ENCODE peak calls at places on chromosomes 6 and 20, in four cellular contexts. N is Panc1, Q is SK-N-SH, A is prostate gland. G is an unnamed sample.
A peak's percentile ranks its signal among the peaks of the same experiment; 100 is the strongest.

GRCh38 chr20:8144282-8145245 is 12.5 kb downstream of the PLCB1 start:
- DNase-seq in Q (no peak), N (no peak), A (no peak), G (no peak)

GRCh38 chr6:41737591-41738130 is 2.3 kb upstream of the TFEB start:
- DNase-seq in A (no peak), N (no peak), Q (no peak), G (no peak)

GRCh38 chr6:136547336-136547735 is 2.9 kb downstream of the MAP7 start:
- DNase-seq in Q (peak; percentile 61), N (peak; percentile 54), A (no peak), G (no peak)

GRCh38 chr6:114997813-114998292 is 655.0 kb upstream of the HS3ST5 start:
- DNase-seq in Q (no peak), A (no peak), N (no peak), G (no peak)

GRCh38 chr6:87672641-87673040 is 29.4 kb downstream of the AKIRIN2 start:
- DNase-seq in Q (no peak), N (no peak), A (no peak), G (no peak)

GRCh38 chr20:34268851-34269668 is 27.8 kb downstream of the ASIP start:
- DNase-seq in A (peak; percentile 15), Q (no peak), N (no peak), G (no peak)

GRCh38 chr6:53794073-53794719 is 609 bp upstream of the LRRC1 start:
- DNase-seq in N (peak; percentile 61), A (peak; percentile 72), Q (peak; percentile 55), G (no peak)

GRCh38 chr6:16922282-16922681 is 161.0 kb upstream of the ATXN1 start:
- DNase-seq in N (no peak), A (no peak), Q (no peak), G (no peak)

GRCh38 chr6:1396952-1397868 is 7.8 kb downstream of the FOXF2 start:
- DNase-seq in N (peak; percentile 61), A (peak; percentile 66), Q (peak; percentile 81), G (no peak)

GRCh38 chr6:130934848-130935585 is 107.8 kb downstream of the SMLR1 start:
- DNase-seq in A (no peak), Q (no peak), N (no peak), G (no peak)

GRCh38 chr6:62711750-62712149 is 425.7 kb upstream of the KHDRBS2 start:
- DNase-seq in Q (no peak), N (no peak), A (no peak), G (no peak)

GRCh38 chr20:41475507-41475906 is 108.9 kb upstream of the EMILIN3 start:
- DNase-seq in Q (no peak), N (no peak), A (no peak), G (no peak)

GRCh38 chr6:63245420-63245819 is 34.2 kb downstream of the FKBP1C start:
- DNase-seq in A (no peak), N (no peak), Q (no peak), G (no peak)

GRCh38 chr20:25301357-25301920 is 53.6 kb downstream of the PYGB start:
- DNase-seq in A (no peak), N (no peak), Q (no peak), G (no peak)

GRCh38 chr6:36760685-36761435 is 63.2 kb downstream of the RAB44 start:
- DNase-seq in A (no peak), Q (no peak), N (no peak), G (no peak)

GRCh38 chr6:48755315-48755714 is 644.3 kb upstream of the PTCHD4 start:
- DNase-seq in N (no peak), Q (no peak), A (no peak), G (no peak)

GRCh38 chr20:36251426-36251825 is 15.1 kb downstream of the AAR2 start:
- DNase-seq in A (no peak), N (no peak), Q (no peak), G (no peak)

GRCh38 chr6:97440590-97441176 is 157.7 kb upstream of the MMS22L start:
- DNase-seq in N (peak; percentile 12), A (no peak), Q (peak; percentile 60), G (no peak)

GRCh38 chr6:89146748-89147715 is 1.2 kb downstream of the PM20D2 start:
- DNase-seq in A (peak; percentile 38), Q (no peak), N (no peak), G (no peak)

GRCh38 chr6:156933201-156934053 is 156.2 kb downstream of the ARID1B start:
- DNase-seq in A (peak; percentile 65), N (no peak), Q (no peak), G (no peak)

GRCh38 chr6:132465530-132466485 is 47.1 kb downstream of the STX7 start:
- DNase-seq in A (no peak), Q (no peak), N (no peak), G (no peak)

GRCh38 chr6:105346052-105346451 is 56.8 kb downstream of the PREP start:
- DNase-seq in A (no peak), Q (no peak), N (no peak), G (no peak)

GRCh38 chr20:45861157-45862075 is 4.0 kb downstream of the ZSWIM3 start:
- DNase-seq in Q (no peak), N (no peak), A (no peak), G (no peak)

GRCh38 chr6:105993769-105994521 is 92.2 kb upstream of the PRDM1 start:
- DNase-seq in A (no peak), N (no peak), Q (peak; percentile 41), G (no peak)

GRCh38 chr6:125636671-125637070 is 112.8 kb upstream of the HEY2 start:
- DNase-seq in Q (no peak), A (no peak), N (no peak), G (no peak)

GRCh38 chr6:8944548-8944947 is 509.2 kb upstream of the SLC35B3 start:
- DNase-seq in A (no peak), Q (no peak), N (no peak), G (no peak)

GRCh38 chr20:36666181-36666740 is 20.3 kb upstream of the SLA2 start:
- DNase-seq in N (no peak), Q (no peak), A (no peak), G (no peak)

GRCh38 chr6:30781697-30782424 is 37.5 kb upstream of the IER3 start:
- DNase-seq in A (peak; percentile 81), N (peak; percentile 98), Q (peak; percentile 86), G (no peak)

GRCh38 chr20:4812216-4812615 is 90.5 kb downstream of the PRND start:
- DNase-seq in Q (no peak), A (no peak), N (no peak), G (no peak)

GRCh38 chr20:5642155-5642981 is 107.8 kb upstream of the SHLD1 start:
- DNase-seq in Q (no peak), N (no peak), A (peak; percentile 38), G (no peak)

GRCh38 chr6:125810435-125810834 is 19.7 kb downstream of the NCOA7 start:
- DNase-seq in N (no peak), Q (no peak), A (no peak), G (no peak)

GRCh38 chr20:50029697-50030428 is 47.1 kb downstream of the SNAI1 start:
- DNase-seq in N (no peak), A (no peak), Q (peak; percentile 60), G (no peak)

GRCh38 chr6:36546664-36546957 is 668 bp downstream of the STK38 start:
- DNase-seq in Q (no peak), A (no peak), N (no peak), G (no peak)

GRCh38 chr6:39958947-39959346 is 24.7 kb upstream of the MOCS1 start:
- DNase-seq in N (no peak), Q (no peak), A (no peak), G (no peak)

GRCh38 chr6:157099912-157100593 is 223.3 kb downstream of the TMEM242 start:
- DNase-seq in Q (no peak), N (no peak), A (no peak), G (no peak)

GRCh38 chr6:10230533-10230932 is 184.3 kb downstream of the TFAP2A start:
- DNase-seq in Q (no peak), N (no peak), A (no peak), G (no peak)

GRCh38 chr20:49420292-49420691 is 62.2 kb downstream of the KCNB1 start:
- DNase-seq in A (peak; percentile 58), Q (no peak), N (no peak), G (no peak)

GRCh38 chr6:150236544-150236943 is 93.7 kb downstream of the PPP1R14C start:
- DNase-seq in A (no peak), N (no peak), Q (no peak), G (no peak)

GRCh38 chr20:38673261-38673660 is 51.0 kb upstream of the SLC32A1 start:
- DNase-seq in A (no peak), N (no peak), Q (no peak), G (no peak)
- H3K4me3 ChIP-seq in A (no peak overlapping the region), N (no peak overlapping the region), Q (peak overlapping the region; percentile 76), G (no peak overlapping the region)

DNA sequence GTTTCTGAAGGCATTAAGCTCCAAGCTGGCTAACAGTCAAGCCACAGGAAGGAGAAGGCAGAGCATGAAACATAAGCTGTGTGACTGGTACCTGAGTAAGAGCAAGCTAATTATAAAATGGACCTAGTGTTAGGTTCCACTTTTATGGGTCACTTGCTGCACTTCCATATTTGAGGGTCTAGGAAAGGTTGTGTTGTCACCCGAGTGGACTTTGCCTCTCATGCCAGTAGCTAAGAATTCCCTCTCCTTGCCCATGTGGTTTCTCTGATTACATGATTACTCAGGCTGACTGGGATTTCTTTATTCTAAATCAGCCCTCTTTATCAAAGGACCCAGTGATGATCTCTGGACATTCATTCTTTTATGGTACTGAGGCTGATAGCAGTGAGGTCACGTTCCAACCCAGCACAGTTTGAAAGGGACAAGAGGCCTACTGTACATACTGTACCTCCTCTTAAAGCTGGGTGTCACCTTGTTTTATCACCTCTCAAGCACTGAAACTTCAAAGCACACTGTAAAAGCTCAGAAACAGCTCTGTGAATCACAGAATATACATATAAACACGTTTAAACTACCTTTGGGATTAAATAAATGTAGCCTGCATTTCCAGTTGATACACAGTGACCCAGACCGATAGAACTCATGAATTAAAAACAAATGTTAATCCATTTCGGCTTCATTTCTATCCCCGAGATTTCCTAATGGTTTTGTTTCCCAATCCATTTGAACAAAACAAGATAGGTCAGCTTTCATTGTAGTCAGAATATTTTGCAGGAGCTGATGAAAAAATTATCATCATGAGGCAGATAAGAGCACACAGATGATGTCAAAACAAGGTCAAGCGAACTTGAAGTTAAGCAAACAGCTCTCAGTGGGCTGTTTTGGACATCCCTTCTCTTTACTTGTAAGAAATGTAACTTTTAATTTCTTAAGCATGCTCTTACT is 96.5 kb downstream of the ALDH8A1 start:
- DNase-seq in A (no peak), N (peak; percentile 35), Q (no peak), G (no peak)
- TF ChIP-seq POLR2AphosphoS5 in A (no peak), N (no peak), Q (no peak), G (no peak)

GRCh38 chr6:100466410-100467143 is 1.9 kb upstream of the SIM1 start:
- DNase-seq in A (no peak), Q (no peak), N (no peak), G (no peak)
- H3K4me1 ChIP-seq in A (no peaks in the 10 kb centered on the region), Q (no peaks in the 10 kb centered on the region), N (peaks cover 5% of the 10 kb centered on the region), G (peaks cover 12% of the 10 kb centered on the region)

GRCh38 chr20:58361549-58361948 is 27.5 kb upstream of the VAPB start:
- DNase-seq in Q (no peak), N (no peak), A (no peak), G (no peak)
- H3K4me3 ChIP-seq in Q (no peak overlapping the region), N (no peak overlapping the region), A (no peak overlapping the region), G (no peak overlapping the region)

DNA sequence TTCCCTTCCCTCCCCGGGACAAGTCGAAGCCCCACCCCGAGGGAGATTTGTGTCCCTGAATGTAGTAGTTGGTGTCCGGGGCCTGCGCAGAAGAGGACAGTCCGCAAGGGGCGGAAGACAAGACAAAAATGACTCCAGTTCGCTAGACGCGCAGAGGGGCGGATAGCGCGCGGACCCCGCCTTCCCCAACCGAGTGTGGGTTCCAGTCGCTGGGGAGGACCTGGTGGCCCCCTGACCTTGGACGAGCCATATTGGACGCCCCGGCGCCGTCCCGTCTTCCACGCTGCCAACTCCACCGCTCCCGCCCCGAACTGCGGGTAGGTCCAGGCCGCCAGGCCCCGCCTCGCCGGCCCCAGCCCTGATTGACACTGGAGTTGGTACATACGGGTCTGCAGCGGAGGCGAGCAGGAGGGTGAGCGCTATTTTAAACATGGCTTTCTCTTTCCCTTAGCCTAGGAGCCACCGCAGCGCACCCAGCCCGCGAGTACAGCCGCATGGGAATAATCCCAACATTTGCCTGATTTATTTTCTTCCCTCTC is 802 bp downstream of the HMGN3 start:
- DNase-seq in A (peak; percentile 85), Q (peak; percentile 90), N (no peak), G (no peak)
- TF ChIP-seq POLR2AphosphoS5 in A (peak; percentile 66), Q (peak; percentile 58), N (peak; percentile 77), G (peak; percentile 11)